ENCODE peak calls at places on chromosomes 4 and X, in five cellular contexts. I is EL; S is fibroblast of pulmonary artery; W is stimulated activated effector memory CD8-positive, alpha-beta T cell treated with anti-CD3 and anti-CD28 coated beads, Interleukin-12 subunit alpha, Interleukin-12 subunit beta, amount 100 ng/mL, for 72 hours; D is effector CD8-positive, alpha-beta T cell. Y is an unnamed sample.

GRCh38 chr4:118888666-118889312 is at the start of gene SYNPO2:
- DNase-seq in I (peak; percentile 89), S (peak; percentile 92), W (peak; percentile 17), D (no peak), Y (peak; percentile 61)

GRCh38 chr4:117700111-117700892 is 334.0 kb upstream of the NDST3 start:
- DNase-seq in I (no peak), S (no peak), W (no peak), D (no peak), Y (peak; percentile 3)

GRCh38 chrX:118459494-118459893 is 36.1 kb upstream of the DOCK11 start:
- DNase-seq in I (peak; percentile 42), S (peak; percentile 52), W (no peak), D (no peak), Y (peak; percentile 29)

GRCh38 chr4:25283948-25284347 is 28.6 kb upstream of the ZCCHC4 start:
- DNase-seq in I (no peak), S (no peak), W (no peak), D (no peak), Y (peak; percentile 74)

GRCh38 chr4:2273657-2274319 is 11.9 kb upstream of the MXD4 start:
- DNase-seq in I (no peak), S (no peak), W (no peak), D (no peak), Y (no peak)

GRCh38 chr4:6474053-6474568 is 1.7 kb upstream of the PPP2R2C start:
- DNase-seq in I (no peak), S (no peak), W (no peak), D (no peak), Y (no peak)

GRCh38 chr4:137083571-137083970 is 448.7 kb downstream of the PCDH18 start:
- DNase-seq in I (no peak), S (peak; percentile 15), W (no peak), D (no peak), Y (no peak)

GRCh38 chr4:174173360-174173759 is 110.1 kb downstream of the FBXO8 start:
- DNase-seq in I (no peak), S (peak; percentile 13), W (no peak), D (no peak), Y (no peak)

GRCh38 chrX:13605611-13606010 is 36.2 kb downstream of the EGFL6 start:
- DNase-seq in I (no peak), S (no peak), W (no peak), D (no peak), Y (peak; percentile 71)

GRCh38 chr4:159606835-159607234 is 504.0 kb downstream of the RAPGEF2 start:
- DNase-seq in I (no peak), S (no peak), W (no peak), D (no peak), Y (no peak)

GRCh38 chr4:76736434-76736833 is 161.5 kb downstream of the SOWAHB start:
- DNase-seq in I (no peak), S (peak; percentile 61), W (no peak), D (no peak), Y (no peak)

GRCh38 chrX:133985164-133986007 is at the start of gene GPC3:
- DNase-seq in I (no peak), S (peak; percentile 41), W (no peak), D (peak; percentile 16), Y (no peak)

GRCh38 chr4:104890598-104890997 is 256.1 kb upstream of the TET2 start:
- DNase-seq in I (no peak), S (no peak), W (no peak), D (no peak), Y (no peak)

GRCh38 chrX:15738686-15739016 is 581 bp downstream of the CA5B start:
- DNase-seq in I (no peak), S (no peak), W (no peak), D (no peak), Y (no peak)

GRCh38 chr4:119589165-119589564 is 39.4 kb downstream of the PDE5A start:
- DNase-seq in I (no peak), S (no peak), W (no peak), D (no peak), Y (peak; percentile 3)

GRCh38 chr4:187188118-187188517 is 464.5 kb upstream of the FAT1 start:
- DNase-seq in I (no peak), S (no peak), W (no peak), D (no peak), Y (no peak)

GRCh38 chr4:9924750-9925149 is 96.5 kb downstream of the SLC2A9 start:
- DNase-seq in I (no peak), S (peak; percentile 13), W (no peak), D (no peak), Y (peak; percentile 95)

GRCh38 chr4:150366487-150366999 is 215.4 kb upstream of the MAB21L2 start:
- DNase-seq in I (no peak), S (no peak), W (no peak), D (no peak), Y (no peak)

GRCh38 chr4:135120190-135120589 is 918.6 kb upstream of the PABPC4L start:
- DNase-seq in I (peak; percentile 8), S (peak; percentile 67), W (no peak), D (no peak), Y (no peak)

GRCh38 chrX:136200466-136200865 is 50.7 kb downstream of the MAP7D3 start:
- DNase-seq in I (peak; percentile 59), S (no peak), W (no peak), D (no peak), Y (no peak)

GRCh38 chr4:78056265-78057129 is 626 bp upstream of the FRAS1 start:
- DNase-seq in I (peak; percentile 61), S (peak; percentile 71), W (no peak), D (no peak), Y (peak; percentile 67)

GRCh38 chrX:28979876-28980275 is 392.6 kb downstream of the IL1RAPL1 start:
- DNase-seq in I (no peak), S (no peak), W (no peak), D (no peak), Y (no peak)

GRCh38 chrX:25503826-25504225 is 488.1 kb upstream of the ARX start:
- DNase-seq in I (no peak), S (no peak), W (no peak), D (no peak), Y (no peak)

GRCh38 chr4:25786497-25787065 is 76.2 kb downstream of the SEL1L3 start:
- DNase-seq in I (peak; percentile 57), S (no peak), W (no peak), D (no peak), Y (no peak)

GRCh38 chr4:159021597-159022385 is 81.1 kb upstream of the RAPGEF2 start:
- DNase-seq in I (no peak), S (no peak), W (no peak), D (no peak), Y (no peak)

GRCh38 chr4:37767546-37767945 is 58.9 kb upstream of the PGM2 start:
- DNase-seq in I (peak; percentile 33), S (peak; percentile 83), W (no peak), D (no peak), Y (peak; percentile 90)

GRCh38 chr4:186485621-186486062 is 69.7 kb downstream of the MTNR1A start:
- DNase-seq in I (peak; percentile 24), S (peak; percentile 17), W (no peak), D (no peak), Y (no peak)

GRCh38 chr4:92520563-92520962 is 216.8 kb downstream of the GRID2 start:
- DNase-seq in I (no peak), S (no peak), W (no peak), D (no peak), Y (no peak)

GRCh38 chrX:130299279-130300009 is 30.7 kb upstream of the ZNF280C start:
- DNase-seq in I (no peak), S (no peak), W (no peak), D (no peak), Y (no peak)

GRCh38 chrX:106933538-106933961 is 13.3 kb downstream of the CLDN2 start:
- DNase-seq in I (peak; percentile 20), S (peak; percentile 41), W (no peak), D (no peak), Y (no peak)

GRCh38 chr4:1794809-1795303 is 1.8 kb downstream of the FGFR3 start:
- DNase-seq in I (no peak), S (no peak), W (no peak), D (no peak), Y (no peak)

GRCh38 chr4:105399535-105400161 is 74.2 kb downstream of the PPA2 start:
- DNase-seq in I (peak; percentile 87), S (peak; percentile 85), W (no peak), D (no peak), Y (peak; percentile 89)

GRCh38 chrX:2689773-2690666 is 1.1 kb upstream of the CD99 start:
- DNase-seq in I (no peak), S (no peak), W (no peak), D (no peak), Y (no peak)

GRCh38 chr4:55989716-55990115 is 41.0 kb downstream of the CEP135 start:
- DNase-seq in I (no peak), S (no peak), W (no peak), D (no peak), Y (no peak)

GRCh38 chr4:108762559-108763225 is at the start of gene ETNPPL:
- DNase-seq in I (peak; percentile 25), S (peak; percentile 3), W (peak; percentile 3), D (no peak), Y (no peak)

GRCh38 chr4:103786014-103786413 is 66.2 kb upstream of the TACR3 start:
- DNase-seq in I (peak; percentile 32), S (peak; percentile 62), W (no peak), D (no peak), Y (peak; percentile 46)

Y was measured in bronchial epithelial cell.